ENCODE peak calls at places on chromosome X, in five cellular contexts. One of them, this sample, is unnamed.

GRCh38 chrX:1305411-1305810 is 31.2 kb upstream of the IL3RA start:
- DNase-seq in NCI-H1105 treated with DMSO at 0.1 percent for 48 hours: no peak
- DNase-seq in HT-29: no peak
- DNase-seq in activated T-cell treated with anti-CD3 and anti-CD28 coated beads, Interleukin-2, amount 50 U/mL, for 24 hours: no peak
- DNase-seq in activated T-helper 1 cell treated with anti-CD3 and anti-CD28 coated beads, Interleukin-2, amount 50 U/mL, for 16 hours: no peak
- DNase-seq in this sample: no peak

GRCh38 chrX:20693071-20693470 is 426.4 kb upstream of the RPS6KA3 start:
- DNase-seq in NCI-H1105 treated with DMSO at 0.1 percent for 48 hours: no peak
- DNase-seq in HT-29: no peak
- DNase-seq in activated T-cell treated with anti-CD3 and anti-CD28 coated beads, Interleukin-2, amount 50 U/mL, for 24 hours: no peak
- DNase-seq in activated T-helper 1 cell treated with anti-CD3 and anti-CD28 coated beads, Interleukin-2, amount 50 U/mL, for 16 hours: no peak
- DNase-seq in this sample: no peak

GRCh38 chrX:47264507-47265173 is 31.8 kb downstream of the USP11 start:
- DNase-seq in NCI-H1105 treated with DMSO at 0.1 percent for 48 hours: no peak
- DNase-seq in HT-29: no peak
- DNase-seq in activated T-cell treated with anti-CD3 and anti-CD28 coated beads, Interleukin-2, amount 50 U/mL, for 24 hours: no peak
- DNase-seq in activated T-helper 1 cell treated with anti-CD3 and anti-CD28 coated beads, Interleukin-2, amount 50 U/mL, for 16 hours: no peak
- DNase-seq in this sample: no peak

GRCh38 chrX:45063319-45064095 is 137.2 kb downstream of the DIPK2B start:
- DNase-seq in NCI-H1105 treated with DMSO at 0.1 percent for 48 hours: no peak
- DNase-seq in HT-29: no peak
- DNase-seq in activated T-cell treated with anti-CD3 and anti-CD28 coated beads, Interleukin-2, amount 50 U/mL, for 24 hours: no peak
- DNase-seq in activated T-helper 1 cell treated with anti-CD3 and anti-CD28 coated beads, Interleukin-2, amount 50 U/mL, for 16 hours: no peak
- DNase-seq in this sample: no peak

GRCh38 chrX:144896323-144896722 is 351.0 kb upstream of the SPANXN1 start:
- DNase-seq in NCI-H1105 treated with DMSO at 0.1 percent for 48 hours: peak
- DNase-seq in HT-29: peak
- DNase-seq in activated T-cell treated with anti-CD3 and anti-CD28 coated beads, Interleukin-2, amount 50 U/mL, for 24 hours: no peak
- DNase-seq in activated T-helper 1 cell treated with anti-CD3 and anti-CD28 coated beads, Interleukin-2, amount 50 U/mL, for 16 hours: no peak
- DNase-seq in this sample: no peak

GRCh38 chrX:2469196-2469685 is 31.5 kb downstream of the DHRSX start:
- DNase-seq in NCI-H1105 treated with DMSO at 0.1 percent for 48 hours: no peak
- DNase-seq in HT-29: no peak
- DNase-seq in activated T-cell treated with anti-CD3 and anti-CD28 coated beads, Interleukin-2, amount 50 U/mL, for 24 hours: no peak
- DNase-seq in activated T-helper 1 cell treated with anti-CD3 and anti-CD28 coated beads, Interleukin-2, amount 50 U/mL, for 16 hours: no peak
- DNase-seq in this sample: no peak

GRCh38 chrX:79524642-79525041 is 157.5 kb upstream of the ITM2A start:
- DNase-seq in NCI-H1105 treated with DMSO at 0.1 percent for 48 hours: no peak
- DNase-seq in HT-29: peak
- DNase-seq in activated T-cell treated with anti-CD3 and anti-CD28 coated beads, Interleukin-2, amount 50 U/mL, for 24 hours: no peak
- DNase-seq in activated T-helper 1 cell treated with anti-CD3 and anti-CD28 coated beads, Interleukin-2, amount 50 U/mL, for 16 hours: no peak
- DNase-seq in this sample: no peak

GRCh38 chrX:39577976-39578962 is 519.5 kb downstream of the BCOR start:
- DNase-seq in NCI-H1105 treated with DMSO at 0.1 percent for 48 hours: no peak
- DNase-seq in HT-29: no peak
- DNase-seq in activated T-cell treated with anti-CD3 and anti-CD28 coated beads, Interleukin-2, amount 50 U/mL, for 24 hours: peak
- DNase-seq in activated T-helper 1 cell treated with anti-CD3 and anti-CD28 coated beads, Interleukin-2, amount 50 U/mL, for 16 hours: peak
- DNase-seq in this sample: peak

GRCh38 chrX:110384490-110384889 is 25.8 kb downstream of the RTL9 start:
- DNase-seq in NCI-H1105 treated with DMSO at 0.1 percent for 48 hours: no peak
- DNase-seq in HT-29: no peak
- DNase-seq in activated T-cell treated with anti-CD3 and anti-CD28 coated beads, Interleukin-2, amount 50 U/mL, for 24 hours: no peak
- DNase-seq in activated T-helper 1 cell treated with anti-CD3 and anti-CD28 coated beads, Interleukin-2, amount 50 U/mL, for 16 hours: no peak
- DNase-seq in this sample: no peak

GRCh38 chrX:138856881-138857280 is 145.4 kb upstream of the FGF13 start:
- DNase-seq in NCI-H1105 treated with DMSO at 0.1 percent for 48 hours: no peak
- DNase-seq in HT-29: no peak
- DNase-seq in activated T-cell treated with anti-CD3 and anti-CD28 coated beads, Interleukin-2, amount 50 U/mL, for 24 hours: no peak
- DNase-seq in activated T-helper 1 cell treated with anti-CD3 and anti-CD28 coated beads, Interleukin-2, amount 50 U/mL, for 16 hours: no peak
- DNase-seq in this sample: no peak

GRCh38 chrX:39855748-39856129 is 242.0 kb downstream of the BCOR start:
- DNase-seq in NCI-H1105 treated with DMSO at 0.1 percent for 48 hours: peak
- DNase-seq in HT-29: peak
- DNase-seq in activated T-cell treated with anti-CD3 and anti-CD28 coated beads, Interleukin-2, amount 50 U/mL, for 24 hours: peak
- DNase-seq in activated T-helper 1 cell treated with anti-CD3 and anti-CD28 coated beads, Interleukin-2, amount 50 U/mL, for 16 hours: peak
- DNase-seq in this sample: no peak

GRCh38 chrX:10098235-10098819 is 58.4 kb upstream of the CLCN4 start:
- DNase-seq in NCI-H1105 treated with DMSO at 0.1 percent for 48 hours: no peak
- DNase-seq in HT-29: no peak
- DNase-seq in activated T-cell treated with anti-CD3 and anti-CD28 coated beads, Interleukin-2, amount 50 U/mL, for 24 hours: peak
- DNase-seq in activated T-helper 1 cell treated with anti-CD3 and anti-CD28 coated beads, Interleukin-2, amount 50 U/mL, for 16 hours: peak
- DNase-seq in this sample: no peak

GRCh38 chrX:51742586-51742985 is 656 bp upstream of the GSPT2 start:
- DNase-seq in NCI-H1105 treated with DMSO at 0.1 percent for 48 hours: no peak
- DNase-seq in HT-29: no peak
- DNase-seq in activated T-cell treated with anti-CD3 and anti-CD28 coated beads, Interleukin-2, amount 50 U/mL, for 24 hours: no peak
- DNase-seq in activated T-helper 1 cell treated with anti-CD3 and anti-CD28 coated beads, Interleukin-2, amount 50 U/mL, for 16 hours: no peak
- DNase-seq in this sample: no peak

GRCh38 chrX:107708762-107709161 is 66.8 kb downstream of the TSC22D3 start:
- DNase-seq in NCI-H1105 treated with DMSO at 0.1 percent for 48 hours: no peak
- DNase-seq in HT-29: no peak
- DNase-seq in activated T-cell treated with anti-CD3 and anti-CD28 coated beads, Interleukin-2, amount 50 U/mL, for 24 hours: no peak
- DNase-seq in activated T-helper 1 cell treated with anti-CD3 and anti-CD28 coated beads, Interleukin-2, amount 50 U/mL, for 16 hours: no peak
- DNase-seq in this sample: no peak

GRCh38 chrX:20361081-20361889 is 94.6 kb upstream of the RPS6KA3 start:
- DNase-seq in NCI-H1105 treated with DMSO at 0.1 percent for 48 hours: no peak
- DNase-seq in HT-29: peak
- DNase-seq in activated T-cell treated with anti-CD3 and anti-CD28 coated beads, Interleukin-2, amount 50 U/mL, for 24 hours: no peak
- DNase-seq in activated T-helper 1 cell treated with anti-CD3 and anti-CD28 coated beads, Interleukin-2, amount 50 U/mL, for 16 hours: no peak
- DNase-seq in this sample: peak

GRCh38 chrX:134628663-134629062 is 29.6 kb downstream of the PLAC1 start:
- DNase-seq in NCI-H1105 treated with DMSO at 0.1 percent for 48 hours: no peak
- DNase-seq in HT-29: no peak
- DNase-seq in activated T-cell treated with anti-CD3 and anti-CD28 coated beads, Interleukin-2, amount 50 U/mL, for 24 hours: no peak
- DNase-seq in activated T-helper 1 cell treated with anti-CD3 and anti-CD28 coated beads, Interleukin-2, amount 50 U/mL, for 16 hours: no peak
- DNase-seq in this sample: no peak

GRCh38 chrX:42090395-42090794 is 167.0 kb upstream of the CASK start:
- DNase-seq in NCI-H1105 treated with DMSO at 0.1 percent for 48 hours: no peak
- DNase-seq in HT-29: no peak
- DNase-seq in activated T-cell treated with anti-CD3 and anti-CD28 coated beads, Interleukin-2, amount 50 U/mL, for 24 hours: no peak
- DNase-seq in activated T-helper 1 cell treated with anti-CD3 and anti-CD28 coated beads, Interleukin-2, amount 50 U/mL, for 16 hours: no peak
- DNase-seq in this sample: no peak

GRCh38 chrX:118545510-118545909 is 49.9 kb downstream of the DOCK11 start:
- DNase-seq in NCI-H1105 treated with DMSO at 0.1 percent for 48 hours: no peak
- DNase-seq in HT-29: no peak
- DNase-seq in activated T-cell treated with anti-CD3 and anti-CD28 coated beads, Interleukin-2, amount 50 U/mL, for 24 hours: no peak
- DNase-seq in activated T-helper 1 cell treated with anti-CD3 and anti-CD28 coated beads, Interleukin-2, amount 50 U/mL, for 16 hours: no peak
- DNase-seq in this sample: no peak

GRCh38 chrX:21658152-21658737 is at the start of gene KLHL34:
- DNase-seq in NCI-H1105 treated with DMSO at 0.1 percent for 48 hours: no peak
- DNase-seq in HT-29: no peak
- DNase-seq in activated T-cell treated with anti-CD3 and anti-CD28 coated beads, Interleukin-2, amount 50 U/mL, for 24 hours: peak
- DNase-seq in activated T-helper 1 cell treated with anti-CD3 and anti-CD28 coated beads, Interleukin-2, amount 50 U/mL, for 16 hours: no peak
- DNase-seq in this sample: peak

GRCh38 chrX:140723251-140723650 is 13.7 kb downstream of the LINC00632 start:
- DNase-seq in NCI-H1105 treated with DMSO at 0.1 percent for 48 hours: no peak
- DNase-seq in HT-29: no peak
- DNase-seq in activated T-cell treated with anti-CD3 and anti-CD28 coated beads, Interleukin-2, amount 50 U/mL, for 24 hours: no peak
- DNase-seq in activated T-helper 1 cell treated with anti-CD3 and anti-CD28 coated beads, Interleukin-2, amount 50 U/mL, for 16 hours: no peak
- DNase-seq in this sample: no peak

GRCh38 chrX:129783176-129783776 is 3.5 kb downstream of the SASH3 start:
- DNase-seq in NCI-H1105 treated with DMSO at 0.1 percent for 48 hours: no peak
- DNase-seq in HT-29: no peak
- DNase-seq in activated T-cell treated with anti-CD3 and anti-CD28 coated beads, Interleukin-2, amount 50 U/mL, for 24 hours: no peak
- DNase-seq in activated T-helper 1 cell treated with anti-CD3 and anti-CD28 coated beads, Interleukin-2, amount 50 U/mL, for 16 hours: no peak
- DNase-seq in this sample: no peak

GRCh38 chrX:4035874-4036273 is 322.4 kb upstream of the PRKX start:
- DNase-seq in NCI-H1105 treated with DMSO at 0.1 percent for 48 hours: no peak
- DNase-seq in HT-29: no peak
- DNase-seq in activated T-cell treated with anti-CD3 and anti-CD28 coated beads, Interleukin-2, amount 50 U/mL, for 24 hours: no peak
- DNase-seq in activated T-helper 1 cell treated with anti-CD3 and anti-CD28 coated beads, Interleukin-2, amount 50 U/mL, for 16 hours: no peak
- DNase-seq in this sample: no peak

GRCh38 chrX:16868920-16869319 is 1.2 kb downstream of the RBBP7 start:
- DNase-seq in NCI-H1105 treated with DMSO at 0.1 percent for 48 hours: no peak
- DNase-seq in HT-29: no peak
- DNase-seq in activated T-cell treated with anti-CD3 and anti-CD28 coated beads, Interleukin-2, amount 50 U/mL, for 24 hours: no peak
- DNase-seq in activated T-helper 1 cell treated with anti-CD3 and anti-CD28 coated beads, Interleukin-2, amount 50 U/mL, for 16 hours: no peak
- DNase-seq in this sample: no peak

GRCh38 chrX:27883468-27884092 is 75.8 kb downstream of the MAGEB10 start:
- DNase-seq in NCI-H1105 treated with DMSO at 0.1 percent for 48 hours: no peak
- DNase-seq in HT-29: no peak
- DNase-seq in activated T-cell treated with anti-CD3 and anti-CD28 coated beads, Interleukin-2, amount 50 U/mL, for 24 hours: no peak
- DNase-seq in activated T-helper 1 cell treated with anti-CD3 and anti-CD28 coated beads, Interleukin-2, amount 50 U/mL, for 16 hours: no peak
- DNase-seq in this sample: no peak

GRCh38 chrX:101803451-101803850 is 128.4 kb downstream of the ZMAT1 start:
- DNase-seq in NCI-H1105 treated with DMSO at 0.1 percent for 48 hours: no peak
- DNase-seq in HT-29: peak
- DNase-seq in activated T-cell treated with anti-CD3 and anti-CD28 coated beads, Interleukin-2, amount 50 U/mL, for 24 hours: no peak
- DNase-seq in activated T-helper 1 cell treated with anti-CD3 and anti-CD28 coated beads, Interleukin-2, amount 50 U/mL, for 16 hours: no peak
- DNase-seq in this sample: no peak